ENCODE peak calls at places on chromosomes 7 and 10, in ten cellular contexts. One of them, this sample, is unnamed.

GRCh38 chr7:143172354-143172753 is 10.9 kb upstream of the TAS2R39 start:
- DNase-seq in H9: no peak
- DNase-seq in hepatocyte: no peak
- DNase-seq in GM23338: peak; percentile 6
- DNase-seq in CD4-positive, alpha-beta T cell: no peak
- DNase-seq in AG04450: no peak
- DNase-seq in neural progenitor cell: no peak
- DNase-seq in HCT116: no peak
- DNase-seq in left ventricle myocardium inferior: no peak
- DNase-seq in psoas muscle: peak; percentile 73
- DNase-seq in this sample: peak; percentile 13

GRCh38 chr10:57897611-57898010 is 370.1 kb downstream of the IPMK start:
- DNase-seq in H9: no peak
- DNase-seq in hepatocyte: no peak
- DNase-seq in GM23338: no peak
- DNase-seq in CD4-positive, alpha-beta T cell: no peak
- DNase-seq in AG04450: no peak
- DNase-seq in neural progenitor cell: no peak
- DNase-seq in HCT116: no peak
- DNase-seq in left ventricle myocardium inferior: no peak
- DNase-seq in psoas muscle: no peak
- DNase-seq in this sample: no peak

GRCh38 chr7:5549096-5549896 is 125.7 kb upstream of the TNRC18 start:
- DNase-seq in H9: no peak
- DNase-seq in hepatocyte: peak; percentile 90
- DNase-seq in GM23338: no peak
- DNase-seq in CD4-positive, alpha-beta T cell: no peak
- DNase-seq in AG04450: no peak
- DNase-seq in neural progenitor cell: no peak
- DNase-seq in HCT116: peak; percentile 87
- DNase-seq in left ventricle myocardium inferior: peak; percentile 34
- DNase-seq in psoas muscle: peak; percentile 65
- DNase-seq in this sample: peak; percentile 98

GRCh38 chr7:9017251-9017650 is 583.8 kb downstream of the NXPH1 start:
- DNase-seq in H9: no peak
- DNase-seq in hepatocyte: no peak
- DNase-seq in GM23338: no peak
- DNase-seq in CD4-positive, alpha-beta T cell: no peak
- DNase-seq in AG04450: no peak
- DNase-seq in neural progenitor cell: no peak
- DNase-seq in HCT116: no peak
- DNase-seq in left ventricle myocardium inferior: no peak
- DNase-seq in psoas muscle: no peak
- DNase-seq in this sample: no peak

GRCh38 chr10:50501899-50502556 is 121.7 kb downstream of the SGMS1 start:
- DNase-seq in H9: no peak
- DNase-seq in hepatocyte: peak; percentile 31
- DNase-seq in GM23338: peak; percentile 33
- DNase-seq in CD4-positive, alpha-beta T cell: no peak
- DNase-seq in AG04450: no peak
- DNase-seq in neural progenitor cell: no peak
- DNase-seq in HCT116: no peak
- DNase-seq in left ventricle myocardium inferior: no peak
- DNase-seq in psoas muscle: no peak
- DNase-seq in this sample: no peak

GRCh38 chr7:156124356-156124755 is 312.1 kb upstream of the SHH start:
- DNase-seq in H9: no peak
- DNase-seq in hepatocyte: no peak
- DNase-seq in GM23338: no peak
- DNase-seq in CD4-positive, alpha-beta T cell: no peak
- DNase-seq in AG04450: no peak
- DNase-seq in neural progenitor cell: no peak
- DNase-seq in HCT116: no peak
- DNase-seq in left ventricle myocardium inferior: no peak
- DNase-seq in psoas muscle: no peak
- DNase-seq in this sample: no peak

GRCh38 chr7:50727072-50727471 is 55.6 kb downstream of the GRB10 start:
- DNase-seq in H9: peak; percentile 55
- DNase-seq in hepatocyte: no peak
- DNase-seq in GM23338: peak; percentile 51
- DNase-seq in CD4-positive, alpha-beta T cell: no peak
- DNase-seq in AG04450: no peak
- DNase-seq in neural progenitor cell: no peak
- DNase-seq in HCT116: no peak
- DNase-seq in left ventricle myocardium inferior: no peak
- DNase-seq in psoas muscle: no peak
- DNase-seq in this sample: peak; percentile 20

GRCh38 chr7:52271663-52272062 is 763.8 kb upstream of the POM121L12 start:
- DNase-seq in H9: no peak
- DNase-seq in hepatocyte: no peak
- DNase-seq in GM23338: no peak
- DNase-seq in CD4-positive, alpha-beta T cell: no peak
- DNase-seq in AG04450: no peak
- DNase-seq in neural progenitor cell: no peak
- DNase-seq in HCT116: no peak
- DNase-seq in left ventricle myocardium inferior: no peak
- DNase-seq in psoas muscle: no peak
- DNase-seq in this sample: no peak

GRCh38 chr7:151015967-151016366 is 8.3 kb downstream of the ATG9B start:
- DNase-seq in H9: no peak
- DNase-seq in hepatocyte: no peak
- DNase-seq in GM23338: no peak
- DNase-seq in CD4-positive, alpha-beta T cell: no peak
- DNase-seq in AG04450: no peak
- DNase-seq in neural progenitor cell: no peak
- DNase-seq in HCT116: no peak
- DNase-seq in left ventricle myocardium inferior: no peak
- DNase-seq in psoas muscle: no peak
- DNase-seq in this sample: no peak

GRCh38 chr10:16440396-16441105 is 3.7 kb downstream of the PTER start:
- DNase-seq in H9: no peak
- DNase-seq in hepatocyte: peak; percentile 68
- DNase-seq in GM23338: no peak
- DNase-seq in CD4-positive, alpha-beta T cell: no peak
- DNase-seq in AG04450: no peak
- DNase-seq in neural progenitor cell: no peak
- DNase-seq in HCT116: no peak
- DNase-seq in left ventricle myocardium inferior: no peak
- DNase-seq in psoas muscle: no peak
- DNase-seq in this sample: peak; percentile 58

GRCh38 chr10:62248465-62248864 is 20.2 kb downstream of the RTKN2 start:
- DNase-seq in H9: no peak
- DNase-seq in hepatocyte: no peak
- DNase-seq in GM23338: no peak
- DNase-seq in CD4-positive, alpha-beta T cell: no peak
- DNase-seq in AG04450: no peak
- DNase-seq in neural progenitor cell: no peak
- DNase-seq in HCT116: no peak
- DNase-seq in left ventricle myocardium inferior: no peak
- DNase-seq in psoas muscle: no peak
- DNase-seq in this sample: no peak

GRCh38 chr10:102230264-102230860 is 4.3 kb downstream of the ELOVL3 start:
- DNase-seq in H9: peak; percentile 89
- DNase-seq in hepatocyte: peak; percentile 69
- DNase-seq in GM23338: peak; percentile 90
- DNase-seq in CD4-positive, alpha-beta T cell: peak; percentile 10
- DNase-seq in AG04450: no peak
- DNase-seq in neural progenitor cell: peak; percentile 94
- DNase-seq in HCT116: peak; percentile 91
- DNase-seq in left ventricle myocardium inferior: peak; percentile 31
- DNase-seq in psoas muscle: peak; percentile 88
- DNase-seq in this sample: peak; percentile 67

GRCh38 chr7:93551063-93551895 is 23.2 kb downstream of the CALCR start:
- DNase-seq in H9: no peak
- DNase-seq in hepatocyte: peak; percentile 72
- DNase-seq in GM23338: peak; percentile 92
- DNase-seq in CD4-positive, alpha-beta T cell: no peak
- DNase-seq in AG04450: peak; percentile 18
- DNase-seq in neural progenitor cell: peak; percentile 78
- DNase-seq in HCT116: peak; percentile 49
- DNase-seq in left ventricle myocardium inferior: no peak
- DNase-seq in psoas muscle: no peak
- DNase-seq in this sample: no peak

GRCh38 chr7:140475747-140476333 is 3.5 kb downstream of the MKRN1 start:
- DNase-seq in H9: no peak
- DNase-seq in hepatocyte: peak; percentile 71
- DNase-seq in GM23338: peak; percentile 82
- DNase-seq in CD4-positive, alpha-beta T cell: peak; percentile 22
- DNase-seq in AG04450: peak; percentile 8
- DNase-seq in neural progenitor cell: peak; percentile 58
- DNase-seq in HCT116: peak; percentile 31
- DNase-seq in left ventricle myocardium inferior: no peak
- DNase-seq in psoas muscle: no peak
- DNase-seq in this sample: peak; percentile 32

GRCh38 chr10:101840741-101841453 is 2.7 kb downstream of the KCNIP2 start:
- DNase-seq in H9: peak; percentile 93
- DNase-seq in hepatocyte: peak; percentile 91
- DNase-seq in GM23338: peak; percentile 96
- DNase-seq in CD4-positive, alpha-beta T cell: peak; percentile 58
- DNase-seq in AG04450: peak; percentile 56
- DNase-seq in neural progenitor cell: peak; percentile 97
- DNase-seq in HCT116: peak; percentile 72
- DNase-seq in left ventricle myocardium inferior: peak; percentile 78
- DNase-seq in psoas muscle: peak; percentile 87
- DNase-seq in this sample: peak; percentile 79

GRCh38 chr10:69043931-69044531 is 43.9 kb upstream of the SRGN start:
- DNase-seq in H9: no peak
- DNase-seq in hepatocyte: no peak
- DNase-seq in GM23338: no peak
- DNase-seq in CD4-positive, alpha-beta T cell: peak; percentile 27
- DNase-seq in AG04450: no peak
- DNase-seq in neural progenitor cell: no peak
- DNase-seq in HCT116: no peak
- DNase-seq in left ventricle myocardium inferior: no peak
- DNase-seq in psoas muscle: no peak
- DNase-seq in this sample: no peak
- H3K27ac ChIP-seq in H9: no peak overlapping the region
- H3K27ac ChIP-seq in hepatocyte: no peak overlapping the region
- H3K27ac ChIP-seq in GM23338: no peak overlapping the region
- H3K27ac ChIP-seq in CD4-positive, alpha-beta T cell: peak overlapping the region; percentile 10
- H3K27ac ChIP-seq in AG04450: no peak overlapping the region
- H3K27ac ChIP-seq in neural progenitor cell: no peak overlapping the region
- H3K27ac ChIP-seq in HCT116: no peak overlapping the region
- H3K27ac ChIP-seq in left ventricle myocardium inferior: no peak overlapping the region
- H3K27ac ChIP-seq in psoas muscle: no peak overlapping the region
- H3K27ac ChIP-seq in this sample: peak overlapping the region; percentile 31

GRCh38 chr7:14071045-14071444 is 81.6 kb upstream of the ETV1 start:
- DNase-seq in H9: no peak
- DNase-seq in hepatocyte: no peak
- DNase-seq in GM23338: no peak
- DNase-seq in CD4-positive, alpha-beta T cell: no peak
- DNase-seq in AG04450: no peak
- DNase-seq in neural progenitor cell: no peak
- DNase-seq in HCT116: no peak
- DNase-seq in left ventricle myocardium inferior: no peak
- DNase-seq in psoas muscle: no peak
- DNase-seq in this sample: no peak
- TF ChIP-seq CTCF in H9: no peak
- TF ChIP-seq CTCF in hepatocyte: no peak
- TF ChIP-seq CTCF in GM23338: no peak
- TF ChIP-seq CTCF in CD4-positive, alpha-beta T cell: no peak
- TF ChIP-seq CTCF in AG04450: no peak
- TF ChIP-seq CTCF in neural progenitor cell: no peak
- TF ChIP-seq CTCF in HCT116: no peak
- TF ChIP-seq CTCF in left ventricle myocardium inferior: no peak
- TF ChIP-seq CTCF in psoas muscle: no peak
- TF ChIP-seq CTCF in this sample: no peak

GRCh38 chr7:36283711-36284130 is 105.9 kb upstream of the ANLN start:
- DNase-seq in H9: no peak
- DNase-seq in hepatocyte: no peak
- DNase-seq in GM23338: no peak
- DNase-seq in CD4-positive, alpha-beta T cell: no peak
- DNase-seq in AG04450: no peak
- DNase-seq in neural progenitor cell: no peak
- DNase-seq in HCT116: no peak
- DNase-seq in left ventricle myocardium inferior: peak; percentile 57
- DNase-seq in psoas muscle: peak; percentile 84
- DNase-seq in this sample: no peak
- H3K27ac ChIP-seq in H9: no peak overlapping the region
- H3K27ac ChIP-seq in hepatocyte: no peak overlapping the region
- H3K27ac ChIP-seq in GM23338: no peak overlapping the region
- H3K27ac ChIP-seq in CD4-positive, alpha-beta T cell: no peak overlapping the region
- H3K27ac ChIP-seq in AG04450: no peak overlapping the region
- H3K27ac ChIP-seq in neural progenitor cell: no peak overlapping the region
- H3K27ac ChIP-seq in HCT116: no peak overlapping the region
- H3K27ac ChIP-seq in left ventricle myocardium inferior: peak overlapping the region; percentile 36
- H3K27ac ChIP-seq in psoas muscle: peak overlapping the region; percentile 77
- H3K27ac ChIP-seq in this sample: no peak overlapping the region

GRCh38 chr7:23530355-23530754 is 1.4 kb downstream of the TRA2A start:
- DNase-seq in H9: no peak
- DNase-seq in hepatocyte: peak; percentile 55
- DNase-seq in GM23338: peak; percentile 71
- DNase-seq in CD4-positive, alpha-beta T cell: no peak
- DNase-seq in AG04450: no peak
- DNase-seq in neural progenitor cell: peak; percentile 51
- DNase-seq in HCT116: no peak
- DNase-seq in left ventricle myocardium inferior: no peak
- DNase-seq in psoas muscle: no peak
- DNase-seq in this sample: peak; percentile 45
- TF ChIP-seq CTCF in H9: peak; percentile 41
- TF ChIP-seq CTCF in hepatocyte: no peak
- TF ChIP-seq CTCF in GM23338: peak; percentile 8
- TF ChIP-seq CTCF in CD4-positive, alpha-beta T cell: no peak
- TF ChIP-seq CTCF in AG04450: peak; percentile 12
- TF ChIP-seq CTCF in neural progenitor cell: peak; percentile 26
- TF ChIP-seq CTCF in HCT116: peak; percentile 3
- TF ChIP-seq CTCF in left ventricle myocardium inferior: peak; percentile 9
- TF ChIP-seq CTCF in psoas muscle: no peak
- TF ChIP-seq CTCF in this sample: peak; percentile 24

DNA sequence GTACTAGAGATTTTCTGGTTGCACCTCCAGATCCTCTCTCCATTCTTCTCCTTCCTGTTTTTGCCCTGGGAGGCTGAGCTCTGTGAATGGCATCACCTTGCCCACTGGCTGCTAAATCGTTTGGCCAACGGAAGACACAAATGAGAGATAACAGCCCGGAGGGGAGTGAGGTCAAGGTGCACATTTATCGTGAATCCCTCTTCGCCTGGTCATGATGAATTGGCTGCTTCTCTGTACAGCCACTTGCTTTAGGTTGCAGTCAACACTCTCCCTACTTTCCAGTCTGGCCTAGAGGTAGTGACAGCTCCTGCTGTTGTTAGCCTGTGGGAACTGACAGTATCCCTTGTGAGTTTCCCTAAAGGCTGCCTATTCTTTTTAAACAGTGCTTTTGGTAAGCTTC is 85.4 kb upstream of the CHCHD3 start:
- DNase-seq in H9: no peak
- DNase-seq in hepatocyte: no peak
- DNase-seq in GM23338: peak; percentile 11
- DNase-seq in CD4-positive, alpha-beta T cell: no peak
- DNase-seq in AG04450: no peak
- DNase-seq in neural progenitor cell: peak; percentile 37
- DNase-seq in HCT116: no peak
- DNase-seq in left ventricle myocardium inferior: no peak
- DNase-seq in psoas muscle: no peak
- DNase-seq in this sample: no peak
- H3K27ac ChIP-seq in H9: no peak overlapping the region
- H3K27ac ChIP-seq in hepatocyte: no peak overlapping the region
- H3K27ac ChIP-seq in GM23338: no peak overlapping the region
- H3K27ac ChIP-seq in CD4-positive, alpha-beta T cell: no peak overlapping the region
- H3K27ac ChIP-seq in AG04450: no peak overlapping the region
- H3K27ac ChIP-seq in neural progenitor cell: no peak overlapping the region
- H3K27ac ChIP-seq in HCT116: no peak overlapping the region
- H3K27ac ChIP-seq in left ventricle myocardium inferior: no peak overlapping the region
- H3K27ac ChIP-seq in psoas muscle: no peak overlapping the region
- H3K27ac ChIP-seq in this sample: no peak overlapping the region

GRCh38 chr10:86583983-86584382 is 62.4 kb upstream of the WAPL start:
- DNase-seq in H9: peak; percentile 76
- DNase-seq in hepatocyte: no peak
- DNase-seq in GM23338: peak; percentile 72
- DNase-seq in CD4-positive, alpha-beta T cell: no peak
- DNase-seq in AG04450: no peak
- DNase-seq in neural progenitor cell: peak; percentile 23
- DNase-seq in HCT116: no peak
- DNase-seq in left ventricle myocardium inferior: no peak
- DNase-seq in psoas muscle: no peak
- DNase-seq in this sample: no peak
- TF ChIP-seq CTCF in H9: peak; percentile 53
- TF ChIP-seq CTCF in hepatocyte: no peak
- TF ChIP-seq CTCF in GM23338: peak; percentile 53
- TF ChIP-seq CTCF in CD4-positive, alpha-beta T cell: peak; percentile 16
- TF ChIP-seq CTCF in AG04450: no peak
- TF ChIP-seq CTCF in neural progenitor cell: peak; percentile 13
- TF ChIP-seq CTCF in HCT116: peak; percentile 34
- TF ChIP-seq CTCF in left ventricle myocardium inferior: no peak
- TF ChIP-seq CTCF in psoas muscle: no peak
- TF ChIP-seq CTCF in this sample: no peak